ENCODE peak calls at places on chromosomes 1 and 21, in nine cellular contexts. T is transverse colon, J is A549, H is body of pancreas, Q is fibroblast of the aortic adventitia, G is AG04449, V is pancreas, L is psoas muscle, Y is kidney epithelial cell. A is an unnamed sample.

GRCh38 chr1:27342778-27343638 is 1.2 kb downstream of the SYTL1 start:
- DNase-seq in T (peak; percentile 67), G (no peak), L (no peak), Y (no peak), J (no peak), V (peak; percentile 81), H (peak; percentile 81), Q (no peak), A (no peak)

GRCh38 chr1:248823517-248824001 is 2.2 kb downstream of the SH3BP5L start:
- DNase-seq in T (no peak), V (no peak), L (no peak), Y (no peak), Q (peak; percentile 92), J (no peak), G (no peak), H (no peak), A (no peak)

GRCh38 chr1:68313736-68314594 is 81.6 kb upstream of the WLS start:
- DNase-seq in H (no peak), Q (no peak), G (no peak), J (no peak), V (no peak), Y (no peak), L (no peak), T (no peak), A (no peak)

GRCh38 chr1:109210058-109210457 is 3.7 kb upstream of the SARS1 start:
- DNase-seq in H (no peak), J (no peak), T (no peak), L (no peak), V (no peak), G (no peak), Y (no peak), Q (no peak), A (no peak)

GRCh38 chr21:35044770-35045538 is 4.1 kb downstream of the RUNX1 start:
- DNase-seq in L (no peak), Q (no peak), V (no peak), Y (no peak), G (no peak), T (no peak), J (no peak), H (no peak), A (no peak)

GRCh38 chr1:33338495-33339211 is 17.8 kb upstream of the A3GALT2 start:
- DNase-seq in J (no peak), V (no peak), T (peak; percentile 43), G (no peak), Y (no peak), H (peak; percentile 87), L (peak; percentile 76), Q (peak; percentile 87), A (no peak)

GRCh38 chr1:219990782-219991510 is 55.4 kb downstream of the EPRS1 start:
- DNase-seq in V (no peak), Y (no peak), L (no peak), H (no peak), T (no peak), J (peak; percentile 31), G (no peak), Q (peak; percentile 65), A (no peak)

GRCh38 chr1:24308365-24309015 is 10.7 kb upstream of the GRHL3 start:
- DNase-seq in Y (no peak), J (peak; percentile 53), L (no peak), G (no peak), H (no peak), T (no peak), Q (peak; percentile 31), V (no peak), A (no peak)

GRCh38 chr1:179809506-179810366 is 66.6 kb downstream of the FAM163A start:
- DNase-seq in V (peak; percentile 72), L (peak; percentile 66), J (peak; percentile 76), G (peak; percentile 24), Q (peak; percentile 78), Y (no peak), H (peak; percentile 65), T (peak; percentile 59), A (peak; percentile 55)

GRCh38 chr1:110280126-110280525 is 59.1 kb upstream of the RBM15 start:
- DNase-seq in L (no peak), V (no peak), Q (no peak), H (no peak), T (no peak), J (no peak), Y (no peak), G (no peak), A (no peak)

GRCh38 chr1:44637590-44638411 is 36.5 kb downstream of the TMEM53 start:
- DNase-seq in L (no peak), T (no peak), J (no peak), G (no peak), Y (no peak), Q (no peak), H (no peak), V (no peak), A (no peak)

GRCh38 chr1:231592809-231593208 is 33.8 kb upstream of the DISC1 start:
- DNase-seq in Y (no peak), G (no peak), Q (no peak), T (no peak), J (no peak), H (no peak), V (no peak), L (no peak), A (no peak)

GRCh38 chr1:159921700-159922498 is 3.4 kb downstream of the TAGLN2 start:
- DNase-seq in Y (no peak), H (peak; percentile 46), L (no peak), J (no peak), G (no peak), T (peak; percentile 41), V (peak; percentile 64), Q (no peak), A (no peak)

GRCh38 chr1:10857689-10858088 is 61.2 kb upstream of the CASZ1 start:
- DNase-seq in Y (no peak), Q (no peak), L (peak; percentile 83), T (no peak), J (no peak), V (no peak), H (no peak), G (no peak), A (no peak)

GRCh38 chr1:224901087-224901486 is 28.4 kb upstream of the DNAH14 start:
- DNase-seq in H (no peak), T (no peak), J (no peak), G (no peak), Y (no peak), V (no peak), L (no peak), Q (no peak), A (no peak)
- TF ChIP-seq CTCF in H (no peak), T (no peak), J (no peak), G (no peak), Y (no peak), V (no peak), L (no peak), Q (no peak), A (no peak)

GRCh38 chr1:21834094-21834493 is 22.0 kb downstream of the LDLRAD2 start:
- DNase-seq in J (no peak), L (no peak), Y (no peak), H (no peak), Q (no peak), T (no peak), V (no peak), G (no peak), A (no peak)
- TF ChIP-seq CTCF in J (no peak), L (no peak), Y (peak; percentile 12), H (no peak), Q (no peak), T (no peak), V (no peak), G (no peak), A (peak; percentile 32)

DNA sequence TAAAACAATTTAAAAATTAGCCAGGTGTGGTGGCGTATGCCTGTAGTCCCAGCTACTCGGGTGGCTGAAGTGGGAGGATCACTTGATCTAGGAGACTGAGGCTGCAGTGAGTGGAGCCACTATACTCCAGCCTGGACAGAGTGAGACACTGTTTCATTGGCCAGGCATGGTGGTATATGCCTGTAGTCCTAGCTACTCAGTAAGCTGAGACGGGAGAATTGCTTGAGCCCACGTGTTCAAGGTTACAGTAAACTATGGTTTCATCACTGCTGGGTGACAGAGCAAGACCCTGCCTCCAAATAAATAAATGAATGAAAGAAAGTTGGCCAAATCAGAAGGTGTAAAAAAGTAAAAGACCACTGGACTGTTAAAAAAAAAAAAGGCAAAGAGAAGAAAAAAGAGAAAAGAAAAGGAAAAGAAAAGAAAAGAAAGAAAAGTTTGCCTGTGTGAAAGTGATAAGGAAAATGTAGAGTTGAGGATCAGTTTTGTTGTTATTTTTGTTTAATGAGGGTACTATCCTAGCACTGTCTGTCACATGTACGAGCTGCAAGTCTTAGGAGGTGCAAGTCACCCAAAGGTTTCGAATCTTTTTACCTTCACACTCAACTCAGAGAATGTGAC is 52.3 kb downstream of the LUZP1 start:
- DNase-seq in J (no peak), L (no peak), Y (no peak), G (no peak), T (no peak), Q (no peak), V (no peak), H (no peak), A (no peak)
- TF ChIP-seq CTCF in J (no peak), L (no peak), Y (no peak), G (no peak), T (no peak), Q (no peak), V (no peak), H (no peak), A (no peak)

DNA sequence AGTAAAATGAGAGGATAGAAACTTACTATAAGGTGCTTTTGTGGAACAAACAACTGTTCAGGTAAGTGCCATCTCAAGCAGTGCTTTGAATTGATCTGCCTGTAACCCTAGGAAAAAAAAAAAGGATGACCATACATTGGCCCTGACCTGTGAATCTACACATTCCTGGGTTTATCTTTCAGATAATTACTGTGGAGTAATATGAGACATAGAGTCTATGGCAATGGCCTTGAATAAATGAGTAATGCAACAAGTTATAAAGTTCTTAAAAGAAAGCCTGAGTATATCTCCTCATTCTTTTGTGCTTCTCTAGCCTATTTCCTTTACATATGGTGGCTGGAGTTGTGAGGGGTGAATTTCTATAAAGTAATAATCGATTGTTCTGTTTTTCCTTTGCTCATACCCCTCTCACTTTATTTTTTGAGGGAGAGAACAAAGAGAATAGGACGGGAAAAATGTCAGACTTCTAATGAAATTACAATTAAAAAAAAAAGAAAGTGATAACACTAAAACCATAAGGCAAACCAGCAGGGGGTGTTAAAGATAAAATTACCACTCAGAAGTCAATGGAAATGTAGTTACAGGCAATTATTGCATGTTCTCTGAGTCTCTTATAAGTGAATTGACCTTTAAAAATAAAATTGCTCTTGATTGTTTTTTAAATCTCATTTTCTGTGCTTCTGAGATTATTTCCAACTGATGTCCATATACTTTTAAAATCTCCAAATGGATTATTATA is 12.4 kb upstream of the ATP1A1 start:
- DNase-seq in J (no peak), L (no peak), G (no peak), V (no peak), T (no peak), H (no peak), Y (no peak), Q (peak; percentile 69), A (no peak)
- TF ChIP-seq CTCF in J (peak; percentile 16), L (peak; percentile 39), G (no peak), V (peak; percentile 21), T (peak; percentile 30), H (peak; percentile 34), Y (peak; percentile 17), Q (peak; percentile 46), A (peak; percentile 62)